ENCODE peak calls at places on chromosomes 13 and 19, in ten cellular contexts. A is adrenal gland; X is uterus; C is effector memory CD4-positive, alpha-beta T cell; P is CD8-positive, alpha-beta memory T cell; S is naive thymus-derived CD4-positive, alpha-beta T cell; F is endodermal cell; Y is breast epithelium; L is lower lobe of right lung; J is GM12878. R is an unnamed sample.

GRCh38 chr19:53808710-53809125 is 15.4 kb downstream of the NLRP12 start:
- DNase-seq in A (no peak), X (no peak), C (no peak), P (no peak), S (no peak), F (peak; percentile 71), Y (no peak), L (no peak), J (no peak), R (no peak)

GRCh38 chr13:43360911-43361605 is 337.7 kb downstream of the DNAJC15 start:
- DNase-seq in A (no peak), X (no peak), C (no peak), P (no peak), S (no peak), F (no peak), Y (no peak), L (no peak), J (no peak), R (peak; percentile 39)

GRCh38 chr13:34833562-34834182 is 108.4 kb upstream of the NBEA start:
- DNase-seq in A (no peak), X (no peak), C (no peak), P (no peak), S (no peak), F (peak; percentile 70), Y (no peak), L (no peak), J (no peak), R (no peak)

GRCh38 chr19:11480927-11481776 is at the start of gene ELAVL3:
- DNase-seq in A (no peak), X (no peak), C (no peak), P (no peak), S (no peak), F (peak; percentile 68), Y (no peak), L (no peak), J (no peak), R (no peak)

GRCh38 chr13:73058432-73058740 is 419 bp upstream of the KLF5 start:
- DNase-seq in A (no peak), X (no peak), C (no peak), P (no peak), S (no peak), F (no peak), Y (no peak), L (no peak), J (no peak), R (no peak)

GRCh38 chr13:23871616-23872220 is 17.5 kb downstream of the MIPEP start:
- DNase-seq in A (no peak), X (no peak), C (no peak), P (no peak), S (no peak), F (no peak), Y (no peak), L (no peak), J (no peak), R (no peak)

GRCh38 chr13:33388254-33388998 is 102.9 kb upstream of the STARD13 start:
- DNase-seq in A (no peak), X (no peak), C (no peak), P (no peak), S (no peak), F (no peak), Y (no peak), L (no peak), J (no peak), R (no peak)

GRCh38 chr13:21616205-21616604 is 12.2 kb upstream of the MICU2 start:
- DNase-seq in A (no peak), X (no peak), C (no peak), P (no peak), S (no peak), F (no peak), Y (no peak), L (no peak), J (no peak), R (no peak)

GRCh38 chr19:10551698-10552301 is 8.1 kb downstream of the ATG4D start:
- DNase-seq in A (no peak), X (no peak), C (no peak), P (no peak), S (peak; percentile 33), F (peak; percentile 62), Y (no peak), L (no peak), J (no peak), R (no peak)

GRCh38 chr13:110348751-110349150 is 41.7 kb downstream of the COL4A2 start:
- DNase-seq in A (no peak), X (no peak), C (no peak), P (no peak), S (no peak), F (no peak), Y (no peak), L (no peak), J (no peak), R (no peak)
- H3K27ac ChIP-seq in A (peak overlapping the region; percentile 38), X (peak overlapping the region; percentile 96), C (no peak overlapping the region), P (no peak overlapping the region), S (no peak overlapping the region), F (no peak overlapping the region), Y (peak overlapping the region; percentile 78), L (peak overlapping the region; percentile 9), J (no peak overlapping the region), R (peak overlapping the region; percentile 91)

GRCh38 chr13:110364081-110364480 is 57.0 kb downstream of the COL4A2 start:
- DNase-seq in A (no peak), X (no peak), C (no peak), P (no peak), S (no peak), F (no peak), Y (no peak), L (no peak), J (no peak), R (no peak)

GRCh38 chr13:110361365-110361911 is 54.4 kb downstream of the COL4A2 start:
- DNase-seq in A (no peak), X (peak; percentile 68), C (no peak), P (no peak), S (no peak), F (no peak), Y (no peak), L (no peak), J (no peak), R (no peak)

GRCh38 chr13:110360598-110360997 is 53.5 kb downstream of the COL4A2 start:
- DNase-seq in A (no peak), X (no peak), C (no peak), P (no peak), S (no peak), F (no peak), Y (no peak), L (no peak), J (no peak), R (no peak)

GRCh38 chr13:110365876-110366275 is 58.8 kb downstream of the COL4A2 start:
- DNase-seq in A (no peak), X (no peak), C (no peak), P (no peak), S (no peak), F (no peak), Y (no peak), L (no peak), J (no peak), R (no peak)

DNA sequence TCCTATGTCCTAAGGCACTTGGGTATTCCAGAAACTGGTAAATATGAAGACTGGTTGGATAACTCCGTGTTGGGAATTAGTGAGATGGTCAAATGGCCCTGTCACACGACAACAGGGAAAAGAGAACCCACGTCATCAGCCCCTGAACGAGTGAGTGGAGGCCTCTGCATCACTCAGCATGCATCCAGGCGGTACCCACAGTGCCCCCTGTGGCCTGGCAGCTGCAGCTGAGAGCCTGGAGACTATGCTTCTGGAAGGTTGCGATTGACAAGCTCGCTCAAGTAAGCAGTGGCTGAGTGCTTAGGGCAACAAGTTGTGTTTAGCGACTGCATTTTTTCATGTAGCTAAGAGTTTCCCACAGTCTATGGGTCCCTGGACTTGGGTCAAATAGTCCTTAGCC is 55.9 kb downstream of the COL4A2 start:
- DNase-seq in A (no peak), X (peak; percentile 44), C (no peak), P (no peak), S (no peak), F (peak; percentile 79), Y (no peak), L (no peak), J (no peak), R (no peak)
- H3K4me1 ChIP-seq in A (peaks cover 6% of the 10 kb centered on the region), X (peaks cover 19% of the 10 kb centered on the region), C (no peaks in the 10 kb centered on the region), P (no peaks in the 10 kb centered on the region), S (no peaks in the 10 kb centered on the region), F (peaks cover 18% of the 10 kb centered on the region), Y (no peaks in the 10 kb centered on the region), L (peaks cover 25% of the 10 kb centered on the region), J (no peaks in the 10 kb centered on the region), R (peaks cover 88% of the 10 kb centered on the region)

DNA sequence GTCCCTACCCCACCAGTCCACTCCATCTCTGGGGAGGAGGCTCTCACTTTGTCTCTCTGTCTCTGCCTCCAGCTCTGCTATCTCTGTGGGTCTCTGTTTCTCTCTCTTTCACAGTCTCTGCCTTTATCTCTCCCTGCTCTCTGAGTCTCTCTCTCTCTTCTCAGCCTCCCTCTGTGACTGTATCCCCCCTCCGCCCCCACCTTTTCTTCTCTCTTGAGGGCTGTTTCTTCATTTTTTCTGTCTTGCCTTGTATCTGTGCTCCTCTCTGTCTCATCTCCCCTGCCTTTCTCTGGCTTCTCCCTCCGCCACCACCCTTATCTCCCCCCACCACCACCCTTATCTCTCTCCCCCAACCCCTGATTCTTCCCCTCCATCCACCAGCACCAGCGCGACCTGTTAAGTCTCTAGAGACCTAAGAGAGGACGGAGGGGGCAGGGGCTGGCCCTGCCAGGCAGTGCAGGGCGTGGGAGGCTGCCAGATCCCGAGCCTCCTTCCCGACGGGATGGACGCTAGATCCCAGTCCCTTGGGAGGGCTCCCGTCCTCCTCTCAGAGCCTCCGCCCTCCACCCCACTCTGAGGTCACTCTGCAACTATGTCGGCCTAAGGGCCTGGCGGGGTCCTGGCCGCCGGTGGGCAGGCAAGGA is 1.0 kb downstream of the AXL start:
- DNase-seq in A (peak; percentile 32), X (peak; percentile 66), C (no peak), P (no peak), S (no peak), F (peak; percentile 67), Y (no peak), L (no peak), J (no peak), R (no peak)
- H3K27ac ChIP-seq in A (peak overlapping the region; percentile 93), X (peak overlapping the region; percentile 91), C (no peak overlapping the region), P (no peak overlapping the region), S (no peak overlapping the region), F (no peak overlapping the region), Y (peak overlapping the region; percentile 85), L (peak overlapping the region; percentile 83), J (no peak overlapping the region), R (peak overlapping the region; percentile 95)

GRCh38 chr13:109778102-109778542 is 8.3 kb downstream of the IRS2 start:
- DNase-seq in A (no peak), X (no peak), C (no peak), P (no peak), S (no peak), F (no peak), Y (no peak), L (no peak), J (no peak), R (peak; percentile 64)
- H3K4me1 ChIP-seq in A (peaks cover 76% of the 10 kb centered on the region), X (peaks cover 1% of the 10 kb centered on the region), C (peaks cover 36% of the 10 kb centered on the region), P (peaks cover 48% of the 10 kb centered on the region), S (peaks cover 28% of the 10 kb centered on the region), F (no peaks in the 10 kb centered on the region), Y (peaks cover 8% of the 10 kb centered on the region), L (peaks cover 60% of the 10 kb centered on the region), J (no peaks in the 10 kb centered on the region), R (peaks cover 16% of the 10 kb centered on the region)

DNA sequence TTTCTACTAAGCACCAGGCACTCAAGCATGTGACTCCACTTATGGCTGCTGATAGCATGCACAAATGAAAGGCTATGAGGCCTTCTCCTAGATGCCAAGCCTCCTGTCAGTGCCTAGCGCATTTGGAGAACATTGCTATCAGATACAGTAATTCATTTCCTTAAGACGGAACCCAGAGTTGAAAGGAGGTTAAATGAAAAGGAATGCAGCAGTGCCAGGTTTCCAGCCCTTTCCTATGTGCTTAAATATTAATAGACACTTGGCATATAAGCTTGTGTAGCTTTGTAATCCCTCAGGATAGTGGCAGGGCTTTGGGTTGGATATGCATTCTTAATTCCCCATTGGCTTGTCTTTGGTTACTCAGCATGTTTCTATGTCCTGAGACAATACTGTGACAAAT is 140.1 kb upstream of the FRY start:
- DNase-seq in A (no peak), X (no peak), C (no peak), P (no peak), S (no peak), F (no peak), Y (no peak), L (no peak), J (no peak), R (no peak)
- H3K27ac ChIP-seq in A (no peak overlapping the region), X (peak overlapping the region; percentile 38), C (no peak overlapping the region), P (no peak overlapping the region), S (no peak overlapping the region), F (no peak overlapping the region), Y (no peak overlapping the region), L (no peak overlapping the region), J (no peak overlapping the region), R (no peak overlapping the region)

R was measured in esophagus muscularis mucosa.